ENCODE peak calls at places on chromosomes 13 and 19, in ten cellular contexts. A is left lung; Y is RWPE1; M is CD8-positive, alpha-beta T cell; Q is psoas muscle; R is thyroid gland; S is astrocyte; N is stomach; L is fibroblast of the aortic adventitia; K is neural crest cell. E is an unnamed sample.

GRCh38 chr19:3366761-3367571 is 583 bp downstream of the NFIC start:
- DNase-seq in M (no peak), R (peak; percentile 65), N (no peak), K (no peak), A (peak; percentile 87), L (no peak), Q (peak; percentile 78), Y (no peak), S (no peak), E (no peak)

GRCh38 chr13:47092202-47092601 is 195.3 kb upstream of the HTR2A start:
- DNase-seq in K (no peak), N (no peak), Y (no peak), L (no peak), M (no peak), S (no peak), Q (no peak), R (no peak), A (no peak), E (no peak)

GRCh38 chr13:113090415-113090770 is 15.2 kb upstream of the F7 start:
- DNase-seq in L (no peak), Y (no peak), K (no peak), M (no peak), Q (no peak), A (peak; percentile 58), N (no peak), R (no peak), S (no peak), E (peak; percentile 67)

GRCh38 chr13:75226755-75227435 is 255.1 kb downstream of the TBC1D4 start:
- DNase-seq in Y (peak; percentile 38), N (no peak), L (peak; percentile 94), Q (no peak), S (peak; percentile 99), K (no peak), A (no peak), M (no peak), R (peak; percentile 45), E (no peak)

GRCh38 chr13:48251616-48252081 is 18.6 kb downstream of the ITM2B start:
- DNase-seq in Q (no peak), A (no peak), M (no peak), L (peak; percentile 90), S (no peak), K (no peak), R (no peak), N (no peak), Y (no peak), E (no peak)

GRCh38 chr19:41957838-41958366 is 1.2 kb downstream of the RABAC1 start:
- DNase-seq in M (peak; percentile 51), R (peak; percentile 81), Q (peak; percentile 44), Y (peak; percentile 92), K (peak; percentile 54), N (peak; percentile 81), S (peak; percentile 67), L (peak; percentile 82), A (no peak), E (no peak)

GRCh38 chr13:94298346-94298745 is 181.1 kb downstream of the DCT start:
- DNase-seq in K (no peak), N (no peak), Q (no peak), L (no peak), S (no peak), A (no peak), Y (no peak), R (no peak), M (no peak), E (no peak)

GRCh38 chr13:102846261-102847015 is 606 bp downstream of the ERCC5 start:
- DNase-seq in K (peak; percentile 7), N (peak; percentile 40), R (peak; percentile 34), Q (peak; percentile 29), A (peak; percentile 72), S (peak; percentile 18), L (peak; percentile 54), Y (peak; percentile 30), M (peak; percentile 60), E (no peak)

GRCh38 chr19:6220385-6221191 is 59.2 kb downstream of the MLLT1 start:
- DNase-seq in Q (peak; percentile 82), R (no peak), K (no peak), A (peak; percentile 82), S (no peak), N (no peak), Y (no peak), L (peak; percentile 63), M (no peak), E (peak; percentile 92)
- TF ChIP-seq CTCF in Q (no peak), R (no peak), K (no peak), A (no peak), S (no peak), N (no peak), Y (no peak), L (no peak), M (no peak), E (no peak)

GRCh38 chr19:43626838-43627237 is 7.4 kb upstream of the ZNF428 start:
- DNase-seq in R (no peak), L (no peak), M (no peak), Y (no peak), S (no peak), Q (no peak), N (no peak), A (no peak), K (no peak), E (no peak)

GRCh38 chr19:43628646-43629326 is 9.4 kb upstream of the ZNF428 start:
- DNase-seq in K (no peak), S (no peak), L (no peak), A (no peak), Q (no peak), M (no peak), Y (no peak), N (no peak), R (no peak), E (no peak)

GRCh38 chr19:43624933-43625332 is 5.5 kb upstream of the ZNF428 start:
- DNase-seq in M (peak; percentile 84), Y (no peak), A (peak; percentile 83), S (no peak), L (no peak), R (peak; percentile 15), K (no peak), N (peak; percentile 70), Q (peak; percentile 31), E (no peak)

GRCh38 chr19:43623889-43624670 is 4.7 kb upstream of the ZNF428 start:
- DNase-seq in S (no peak), N (no peak), A (no peak), Q (no peak), L (no peak), Y (no peak), K (no peak), M (no peak), R (no peak), E (no peak)

DNA sequence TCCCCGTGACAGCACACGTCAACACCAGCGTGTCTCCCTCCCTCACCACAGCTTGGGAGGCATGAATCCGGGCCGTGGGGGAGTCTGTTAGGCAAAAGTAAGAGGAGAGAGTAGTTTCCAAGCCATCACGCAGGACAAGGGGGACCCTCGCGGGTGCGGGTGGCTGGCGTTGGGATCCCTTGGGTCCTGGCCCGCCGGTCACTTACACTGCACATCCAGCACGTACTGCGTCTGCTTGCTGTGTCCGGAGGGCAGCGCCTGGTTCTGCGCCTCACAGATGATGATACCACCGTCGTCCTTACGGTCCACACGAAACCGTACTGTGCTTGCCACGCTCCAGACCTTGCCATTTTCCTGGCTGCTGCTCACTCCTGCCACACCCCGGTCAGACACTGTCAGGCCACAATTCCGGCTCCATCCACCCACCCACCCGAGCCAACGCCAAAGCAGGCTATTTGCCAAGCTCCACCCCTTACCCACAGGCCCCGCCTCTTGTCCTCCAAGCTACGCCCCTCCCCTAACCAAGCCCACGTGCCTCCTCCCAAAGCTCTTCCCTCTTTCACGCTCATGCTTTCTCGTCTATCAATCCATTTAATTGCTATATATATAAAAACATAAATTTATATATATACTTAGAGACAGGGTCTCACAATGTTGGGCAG is 6.6 kb upstream of the ZNF428 start:
- DNase-seq in K (no peak), Q (no peak), S (no peak), Y (peak; percentile 53), M (no peak), R (no peak), L (no peak), A (no peak), N (no peak), E (no peak)
- TF ChIP-seq CTCF in K (no peak), Q (no peak), S (no peak), Y (no peak), M (no peak), R (no peak), L (no peak), A (no peak), N (no peak), E (no peak)

GRCh38 chr19:47228168-47228936 is 2.6 kb downstream of the BBC3 start:
- DNase-seq in A (no peak), R (peak; percentile 50), N (peak; percentile 45), Y (no peak), M (peak; percentile 69), S (no peak), Q (peak; percentile 60), L (peak; percentile 22), K (no peak), E (no peak)

GRCh38 chr19:47226426-47227346 is 4.3 kb downstream of the BBC3 start:
- DNase-seq in L (peak; percentile 76), N (peak; percentile 80), A (peak; percentile 94), M (peak; percentile 69), Y (peak; percentile 31), K (no peak), Q (peak; percentile 88), R (peak; percentile 68), S (peak; percentile 47), E (no peak)

GRCh38 chr19:47227347-47228167 is 3.4 kb downstream of the BBC3 start:
- DNase-seq in A (peak; percentile 96), N (peak; percentile 84), K (peak; percentile 93), M (peak; percentile 61), L (peak; percentile 95), Y (peak; percentile 86), Q (peak; percentile 93), S (peak; percentile 86), R (peak; percentile 87), E (no peak)

GRCh38 chr19:47228937-47229673 is 1.9 kb downstream of the BBC3 start:
- DNase-seq in Q (no peak), M (peak; percentile 55), K (no peak), Y (no peak), N (no peak), A (no peak), L (peak; percentile 56), S (peak; percentile 51), R (no peak), E (no peak)

DNA sequence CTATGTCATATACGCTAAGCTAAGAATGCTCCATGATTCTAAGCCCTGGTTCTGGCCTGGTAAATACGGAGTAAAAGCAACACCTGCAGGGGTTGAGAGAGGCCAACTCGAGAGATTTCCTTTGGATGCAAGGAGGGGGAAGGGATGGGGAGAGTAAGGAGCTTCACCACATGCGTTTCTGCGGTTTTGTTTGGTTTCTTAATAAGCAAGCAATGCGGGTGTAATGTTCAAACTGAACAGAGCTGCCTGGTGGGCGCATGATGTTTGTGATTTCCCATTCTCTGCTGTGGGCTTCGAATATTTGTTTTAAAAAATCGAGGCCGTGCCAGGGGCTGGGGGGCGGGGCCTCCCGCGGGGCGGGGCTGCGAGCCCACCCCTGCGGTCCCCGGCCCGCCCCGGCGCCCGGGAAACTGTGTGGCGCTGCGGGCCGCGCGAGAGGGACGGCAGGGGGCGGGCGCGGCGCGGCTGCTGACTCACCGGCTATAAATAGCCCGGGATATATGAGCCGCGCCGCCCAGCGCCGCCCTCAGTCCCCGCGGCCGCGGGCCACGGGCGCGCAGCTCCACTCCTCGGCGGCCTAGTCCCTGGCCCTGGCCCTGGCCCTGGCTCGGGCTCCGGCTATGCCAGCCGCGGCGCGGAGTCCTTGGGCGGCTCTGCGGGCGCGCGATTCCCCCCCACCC is 5.1 kb downstream of the BBC3 start:
- DNase-seq in R (peak; percentile 88), Y (peak; percentile 87), A (peak; percentile 96), L (peak; percentile 85), S (peak; percentile 71), Q (peak; percentile 89), K (peak; percentile 87), N (peak; percentile 93), M (peak; percentile 95), E (no peak)
- TF ChIP-seq CTCF in R (no peak), Y (peak; percentile 36), A (peak; percentile 25), L (peak; percentile 14), S (no peak), Q (peak; percentile 54), K (peak; percentile 53), N (no peak), M (peak; percentile 51), E (peak; percentile 72)

GRCh38 chr19:17834350-17835181 is 13.2 kb downstream of the JAK3 start:
- DNase-seq in N (no peak), M (no peak), A (no peak), K (peak; percentile 26), S (no peak), Q (no peak), L (no peak), R (no peak), Y (no peak), E (no peak)
- TF ChIP-seq CTCF in N (no peak), M (no peak), A (no peak), K (no peak), S (no peak), Q (no peak), L (no peak), R (no peak), Y (no peak), E (peak; percentile 34)